ENCODE peak calls at places on chromosomes 6 and 20, in eight cellular contexts. W, M, V, F, J, K, L and N are unnamed samples. For H3K36me3, the result is how much of the 10 kb centered on the place peaks cover.

GRCh38 chr20:43974665-43975064 is 60.0 kb downstream of the TOX2 start:
- DNase-seq in J (no peak), V (no peak), K (no peak), W (no peak), F (no peak), M (no peak), L (no peak), N (no peak)

GRCh38 chr20:46545077-46545826 is 5.2 kb downstream of the OCSTAMP start:
- DNase-seq in F (no peak), J (no peak), V (no peak), M (peak), K (no peak), L (no peak), W (peak), N (no peak)

GRCh38 chr6:4889701-4890100 is 113.5 kb downstream of the CDYL start:
- DNase-seq in J (no peak), K (no peak), W (no peak), M (no peak), F (no peak), V (no peak), L (no peak), N (no peak)

GRCh38 chr6:71220466-71220865 is 68.1 kb upstream of the OGFRL1 start:
- DNase-seq in L (no peak), K (no peak), J (no peak), F (no peak), M (no peak), V (no peak), W (no peak), N (no peak)

GRCh38 chr6:166563805-166564204 is 22.7 kb downstream of the RAMACL start:
- DNase-seq in L (no peak), J (no peak), V (no peak), M (no peak), K (no peak), F (no peak), W (no peak), N (no peak)

GRCh38 chr20:4111440-4112411 is 96.4 kb upstream of the RNF24 start:
- DNase-seq in L (no peak), M (no peak), J (no peak), F (no peak), K (no peak), V (no peak), W (no peak), N (no peak)

GRCh38 chr6:33688451-33689147 is 22.9 kb downstream of the UQCC2 start:
- DNase-seq in L (no peak), V (no peak), M (no peak), F (no peak), J (peak), K (no peak), W (no peak), N (no peak)

GRCh38 chr6:88211446-88211845 is 45.3 kb upstream of the CNR1 start:
- DNase-seq in L (no peak), J (no peak), W (no peak), K (no peak), V (no peak), F (no peak), M (no peak), N (no peak)

GRCh38 chr6:17865243-17865642 is 122.2 kb downstream of the KIF13A start:
- DNase-seq in V (no peak), K (peak), F (peak), M (peak), L (no peak), J (no peak), W (no peak), N (no peak)

GRCh38 chr6:166678426-166678825 is 51.4 kb upstream of the RPS6KA2 start:
- DNase-seq in L (no peak), F (no peak), J (no peak), M (no peak), W (no peak), V (no peak), K (no peak), N (no peak)

GRCh38 chr6:160733045-160733646 is 31.1 kb downstream of the PLG start:
- DNase-seq in W (peak), K (no peak), F (peak), L (peak), J (no peak), V (no peak), M (peak), N (peak)

GRCh38 chr6:20812776-20813175 is 278.5 kb downstream of the CDKAL1 start:
- DNase-seq in K (no peak), L (no peak), F (no peak), J (no peak), M (no peak), W (no peak), V (no peak), N (no peak)

GRCh38 chr20:59149678-59150504 is 13.7 kb upstream of the ZNF831 start:
- DNase-seq in V (peak), K (no peak), L (peak), M (no peak), F (no peak), W (peak), J (no peak), N (no peak)

GRCh38 chr6:112235956-112236355 is 18.4 kb downstream of the LAMA4 start:
- DNase-seq in V (no peak), L (no peak), F (peak), W (no peak), K (no peak), J (no peak), M (peak), N (no peak)

GRCh38 chr6:140153703-140154102 is 779.3 kb upstream of the CITED2 start:
- DNase-seq in L (no peak), K (no peak), J (no peak), W (no peak), M (no peak), F (no peak), V (no peak), N (no peak)
- H3K4me3 ChIP-seq in L (no peak), K (no peak), J (no peak), W (no peak), M (no peak), F (no peak), V (no peak), N (no peak)

GRCh38 chr20:63561624-63562396 is 7.9 kb downstream of the FNDC11 start:
- DNase-seq in K (no peak), V (no peak), J (no peak), L (no peak), M (no peak), F (no peak), W (no peak), N (no peak)
- H3K36me3 ChIP-seq in K (under half), V (under half), J (half or more), L (under half), M (under half), F (under half), W (under half), N (under half)

GRCh38 chr6:2957696-2958330 is 13.6 kb downstream of the SERPINB6 start:
- DNase-seq in V (no peak), K (no peak), L (no peak), W (no peak), J (no peak), M (no peak), F (no peak), N (no peak)

GRCh38 chr6:2959909-2960719 is 11.3 kb downstream of the SERPINB6 start:
- DNase-seq in K (no peak), W (no peak), M (peak), F (peak), V (no peak), L (no peak), J (no peak), N (no peak)

GRCh38 chr6:2958802-2959201 is 12.6 kb downstream of the SERPINB6 start:
- DNase-seq in L (no peak), F (no peak), W (no peak), K (no peak), J (no peak), M (no peak), V (no peak), N (no peak)

GRCh38 chr6:2958331-2958711 is 13.0 kb downstream of the SERPINB6 start:
- DNase-seq in J (peak), L (no peak), F (no peak), W (no peak), M (no peak), V (no peak), K (no peak), N (no peak)

GRCh38 chr6:2956930-2957329 is 14.4 kb downstream of the SERPINB6 start:
- DNase-seq in L (no peak), F (no peak), V (no peak), J (no peak), W (no peak), K (no peak), M (no peak), N (no peak)
- H3K4me3 ChIP-seq in L (no peak), F (no peak), V (no peak), J (no peak), W (no peak), K (no peak), M (no peak), N (no peak)

GRCh38 chr6:130889423-130889822 is 62.2 kb downstream of the SMLR1 start:
- DNase-seq in F (no peak), W (no peak), M (no peak), V (no peak), L (no peak), K (no peak), J (no peak), N (no peak)
- H3K36me3 ChIP-seq in F (under half), W (under half), M (under half), V (under half), L (under half), K (under half), J (under half), N (under half)

GRCh38 chr6:232896-233640 is 59.2 kb upstream of the DUSP22 start:
- DNase-seq in J (no peak), F (no peak), K (no peak), L (no peak), W (no peak), V (no peak), M (no peak), N (no peak)

GRCh38 chr6:236519-236918 is 55.8 kb upstream of the DUSP22 start:
- DNase-seq in W (no peak), V (no peak), L (no peak), M (no peak), J (no peak), K (no peak), F (no peak), N (no peak)

GRCh38 chr6:231779-232178 is 60.5 kb upstream of the DUSP22 start:
- DNase-seq in K (no peak), M (no peak), L (no peak), J (no peak), W (no peak), F (no peak), V (no peak), N (no peak)

GRCh38 chr6:234706-235372 is 57.4 kb upstream of the DUSP22 start:
- DNase-seq in J (no peak), K (no peak), M (no peak), L (no peak), W (no peak), V (no peak), F (no peak), N (no peak)

DNA sequence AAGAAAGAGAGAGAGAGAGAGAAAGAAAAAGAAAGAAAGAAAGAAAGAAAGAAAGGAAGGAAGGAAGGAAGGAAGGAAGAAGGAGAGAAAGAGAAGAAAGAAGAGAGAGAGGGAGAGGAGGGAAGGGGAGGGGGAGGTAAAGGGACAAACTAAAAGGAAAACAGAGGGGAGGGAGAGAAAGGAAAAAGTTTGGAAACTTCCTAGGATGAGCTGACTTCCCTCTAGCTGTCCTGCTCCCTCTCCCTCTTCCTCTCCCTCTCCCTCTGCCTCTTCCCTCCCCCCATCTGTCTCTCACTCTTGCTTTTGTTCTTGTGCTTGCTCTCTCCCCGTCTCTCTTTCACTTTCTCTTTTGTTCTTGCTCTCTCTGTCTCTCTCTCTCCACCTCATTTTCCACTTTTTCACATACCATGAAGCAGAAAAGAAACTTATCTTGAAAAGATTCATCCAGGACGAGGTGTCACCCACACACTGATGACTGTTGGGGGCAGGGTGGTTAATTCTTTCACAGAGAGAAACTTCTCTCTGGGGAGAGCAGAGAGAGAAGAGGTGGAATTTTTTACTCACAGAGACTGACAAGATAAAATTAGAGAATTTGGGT is 56.4 kb upstream of the DUSP22 start:
- DNase-seq in F (peak), V (no peak), M (peak), K (no peak), W (peak), L (peak), J (no peak), N (no peak)
- H3K4me3 ChIP-seq in F (peak), V (peak), M (peak), K (no peak), W (peak), L (peak), J (peak), N (no peak)

GRCh38 chr6:57193177-57193576 is 21.1 kb downstream of the BAG2 start:
- DNase-seq in V (no peak), F (peak), M (peak), W (no peak), L (no peak), J (no peak), K (no peak), N (no peak)
- H3K36me3 ChIP-seq in V (under half), F (under half), M (under half), W (under half), L (under half), J (under half), K (under half), N (under half)